ENCODE peak calls at places on chromosomes 11 and 22, in four cellular contexts. W is GM23338, F is GM23248, X is neural progenitor cell. G is an unnamed sample.

GRCh38 chr11:44205836-44206235 is 104.1 kb downstream of the ALX4 start:
- DNase-seq in X (no peak), F (no peak), W (no peak), G (no peak)

GRCh38 chr22:49363526-49364230 is 464.0 kb downstream of the BRD1 start:
- DNase-seq in F (no peak), X (no peak), W (no peak), G (no peak)

GRCh38 chr11:34890812-34891211 is 25.4 kb downstream of the APIP start:
- DNase-seq in W (peak), F (peak), X (peak), G (peak)

GRCh38 chr11:17414992-17415391 is 26.5 kb upstream of the KCNJ11 start:
- DNase-seq in F (no peak), W (no peak), X (no peak), G (no peak)

GRCh38 chr11:122685041-122685440 is 29.5 kb downstream of the UBASH3B start:
- DNase-seq in F (no peak), W (no peak), X (no peak), G (no peak)

GRCh38 chr11:3905080-3905953 is 49.9 kb downstream of the STIM1 start:
- DNase-seq in X (peak), W (peak), F (peak), G (peak)

GRCh38 chr22:50528682-50529415 is 963 bp downstream of the TYMP start:
- DNase-seq in X (no peak), W (peak), F (no peak), G (no peak)

GRCh38 chr11:83051760-83052671 is 19.7 kb downstream of the RAB30 start:
- DNase-seq in W (no peak), X (no peak), F (peak), G (peak)

GRCh38 chr11:83427943-83428342 is 141.8 kb upstream of the CCDC90B start:
- DNase-seq in W (no peak), F (no peak), X (no peak), G (no peak)

GRCh38 chr11:92546089-92546488 is 321.5 kb downstream of the FAT3 start:
- DNase-seq in W (peak), F (no peak), X (no peak), G (no peak)

GRCh38 chr11:82980292-82980691 is 78.8 kb downstream of the DDIAS start:
- DNase-seq in X (no peak), W (no peak), F (peak), G (no peak)

GRCh38 chr11:85626496-85626895 is 648 bp downstream of the DLG2 start:
- DNase-seq in W (no peak), X (no peak), F (peak), G (peak)

GRCh38 chr11:2377511-2378443 is 667 bp downstream of the CD81 start:
- DNase-seq in W (peak), X (peak), F (peak), G (peak)

GRCh38 chr11:112321521-112322172 is 61.0 kb upstream of the PLET1 start:
- DNase-seq in W (peak), X (no peak), F (peak), G (peak)

GRCh38 chr11:113163291-113164030 is 150.9 kb upstream of the TTC12 start:
- DNase-seq in F (no peak), W (no peak), X (no peak), G (no peak)

GRCh38 chr11:31437742-31438435 is 68.2 kb downstream of the DNAJC24 start:
- DNase-seq in F (peak), X (no peak), W (no peak), G (no peak)

GRCh38 chr11:71373791-71374454 is 74.3 kb downstream of the DHCR7 start:
- DNase-seq in F (no peak), X (no peak), W (peak), G (no peak)

GRCh38 chr22:17842386-17842785 is 68.1 kb upstream of the BID start:
- DNase-seq in X (no peak), W (no peak), F (no peak), G (no peak)

GRCh38 chr22:47160781-47161520 is 398.5 kb downstream of the TBC1D22A start:
- DNase-seq in W (no peak), X (no peak), F (no peak), G (no peak)

GRCh38 chr22:32590556-32590955 is 115.9 kb downstream of the FBXO7 start:
- DNase-seq in W (no peak), F (peak), X (no peak), G (no peak)

GRCh38 chr22:31800065-31800464 is 46.2 kb downstream of the DEPDC5 start:
- DNase-seq in F (peak), W (peak), X (no peak), G (no peak)

GRCh38 chr11:68870470-68870869 is 28.8 kb upstream of the CPT1A start:
- DNase-seq in W (peak), F (peak), X (no peak), G (no peak)

GRCh38 chr11:706439-706956 is 467 bp downstream of the EPS8L2 start:
- DNase-seq in X (no peak), W (no peak), F (peak), G (peak)

GRCh38 chr11:46918087-46918751 is at the start of gene LRP4:
- DNase-seq in F (peak), X (peak), W (peak), G (peak)

DNA sequence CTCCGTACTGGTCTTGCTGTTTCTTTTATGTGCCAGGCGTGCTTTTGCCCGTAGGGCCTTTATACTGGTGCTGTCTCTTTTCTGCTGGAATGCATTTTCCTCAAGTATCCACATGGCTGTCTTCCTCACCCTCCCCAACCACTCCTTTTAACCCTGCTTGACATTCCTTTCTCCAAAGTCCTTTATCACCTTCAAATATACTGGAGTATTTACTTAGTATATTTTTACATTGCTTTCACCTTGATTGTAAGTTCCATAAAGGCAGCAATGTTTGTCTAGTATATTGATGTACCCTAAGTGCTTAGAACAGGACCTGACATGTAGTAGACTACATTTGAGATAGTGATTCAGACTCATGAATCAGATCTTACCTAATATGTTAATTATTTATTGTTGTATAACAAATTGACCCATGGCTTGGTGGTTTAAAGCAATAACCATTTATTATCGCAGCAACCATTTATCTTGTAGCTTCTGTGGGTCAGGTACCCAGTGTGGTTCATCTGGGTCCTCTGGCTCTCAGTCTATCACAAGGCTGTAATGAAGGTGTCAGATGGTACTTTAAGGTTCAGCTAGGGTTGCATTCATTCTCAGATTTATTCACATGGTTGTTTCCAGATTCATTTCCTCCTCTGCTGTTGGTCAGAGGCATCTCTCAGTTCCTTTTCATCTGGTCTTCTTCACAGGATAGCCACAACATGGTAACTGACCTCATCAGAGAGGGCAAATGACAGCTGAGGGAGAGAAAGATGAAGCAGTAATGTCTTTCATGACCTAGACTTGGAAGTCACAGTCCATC is 34.2 kb downstream of the DDX10 start:
- DNase-seq in W (no peak), F (peak), X (no peak), G (no peak)
- TF ChIP-seq EZH2phosphoT487 in W (no peak), F (no peak), X (no peak), G (no peak)

DNA sequence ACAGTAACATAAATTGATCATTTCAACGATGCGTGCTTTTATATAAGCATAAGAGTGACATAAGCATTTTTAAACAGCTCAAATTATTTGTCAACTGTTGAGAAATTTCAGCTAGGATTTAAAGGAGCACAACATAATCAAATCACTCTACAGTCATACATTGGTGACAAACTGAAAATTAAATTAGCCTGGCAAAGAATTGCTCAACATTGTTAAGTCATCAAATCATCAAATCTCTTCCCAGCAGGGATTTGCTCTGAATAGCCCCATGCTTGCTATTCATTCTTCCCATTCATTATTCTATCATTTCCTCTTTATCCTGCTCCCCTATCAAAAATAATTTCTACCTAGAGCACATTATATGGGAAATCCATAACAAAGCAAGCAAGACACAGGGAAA is 198.7 kb upstream of the LUZP2 start:
- DNase-seq in X (no peak), F (peak), W (no peak), G (no peak)
- TF ChIP-seq EZH2phosphoT487 in X (no peak), F (no peak), W (no peak), G (no peak)

DNA sequence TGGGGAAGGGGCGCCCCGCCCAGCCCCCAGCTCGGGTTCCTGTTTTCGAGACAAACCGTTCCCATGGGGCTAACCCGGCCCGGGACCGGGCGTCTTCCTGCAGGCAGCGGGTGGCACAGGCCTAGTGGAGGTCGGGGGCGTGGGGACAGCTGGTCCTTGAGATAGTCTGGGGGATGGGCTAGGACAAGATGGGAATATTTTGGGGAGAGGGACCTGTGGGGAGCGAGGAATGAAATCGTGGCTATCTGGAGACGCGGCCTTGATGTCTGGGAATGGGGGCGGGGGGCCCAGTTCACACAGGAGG is 1.2 kb upstream of the RASGRP2 start:
- DNase-seq in F (no peak), W (peak), X (no peak), G (no peak)
- TF ChIP-seq EZH2phosphoT487 in F (peak), W (no peak), X (no peak), G (peak)

DNA sequence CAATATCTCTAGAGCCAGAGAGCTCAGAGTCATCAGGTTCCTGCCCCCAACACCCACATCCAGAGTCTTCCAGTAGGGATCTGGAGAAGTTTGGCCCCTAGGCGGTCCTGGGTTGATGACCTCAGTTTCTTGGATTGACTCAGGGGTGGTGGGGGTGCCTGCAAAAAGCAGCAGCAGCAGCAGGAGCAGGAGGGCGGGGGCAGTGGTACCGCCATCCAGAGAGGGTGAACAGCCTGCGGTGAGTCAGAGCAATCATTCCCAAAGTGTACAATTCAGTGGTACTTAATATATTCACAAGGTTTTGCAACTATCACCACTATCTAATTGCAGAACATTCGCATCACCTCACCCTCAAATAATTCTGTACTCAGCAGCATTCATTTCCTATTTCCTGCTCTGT is 9.9 kb upstream of the SEC14L3 start:
- DNase-seq in X (no peak), F (peak), W (no peak), G (no peak)
- TF ChIP-seq EZH2phosphoT487 in X (no peak), F (no peak), W (no peak), G (no peak)